ENCODE peak calls at places on chromosome 12, in six cellular contexts. H is caudate nucleus; N is endothelial cell of umbilical vein; S is CD8-positive, alpha-beta memory T cell; K is lower lobe of right lung; J is fibroblast of lung. B is an unnamed sample.

GRCh38 chr12:118119449-118119879 is 15.7 kb upstream of the VSIG10 start:
- DNase-seq in H (no peak), N (no peak), S (no peak), K (no peak), J (no peak), B (no peak)

GRCh38 chr12:52119398-52120254 is 40.1 kb downstream of the SMIM41 start:
- DNase-seq in H (no peak), N (peak), S (no peak), K (no peak), J (no peak), B (no peak)

GRCh38 chr12:16669756-16670155 is 63.8 kb upstream of the LMO3 start:
- DNase-seq in H (no peak), N (no peak), S (no peak), K (no peak), J (no peak), B (no peak)

GRCh38 chr12:54968181-54968730 is 16.3 kb downstream of the TESPA1 start:
- DNase-seq in H (no peak), N (no peak), S (no peak), K (no peak), J (no peak), B (no peak)

GRCh38 chr12:76778358-76778757 is 14.4 kb downstream of the ZDHHC17 start:
- DNase-seq in H (no peak), N (no peak), S (no peak), K (no peak), J (no peak), B (no peak)

GRCh38 chr12:95202691-95203476 is 14.4 kb downstream of the FGD6 start:
- DNase-seq in H (no peak), N (peak), S (no peak), K (no peak), J (no peak), B (no peak)

GRCh38 chr12:77163068-77163810 is 97.9 kb upstream of the E2F7 start:
- DNase-seq in H (no peak), N (no peak), S (no peak), K (no peak), J (no peak), B (no peak)

GRCh38 chr12:2963154-2963759 is 4.1 kb downstream of the TEAD4 start:
- DNase-seq in H (no peak), N (peak), S (no peak), K (no peak), J (no peak), B (no peak)

GRCh38 chr12:117069926-117070900 is 29.0 kb downstream of the TESC start:
- DNase-seq in H (no peak), N (no peak), S (no peak), K (peak), J (no peak), B (no peak)

GRCh38 chr12:105257321-105257728 is 21.4 kb upstream of the APPL2 start:
- DNase-seq in H (no peak), N (peak), S (no peak), K (no peak), J (peak), B (no peak)

GRCh38 chr12:132211326-132211725 is 67.1 kb downstream of the NOC4L start:
- DNase-seq in H (no peak), N (no peak), S (no peak), K (no peak), J (no peak), B (no peak)

GRCh38 chr12:105846331-105846730 is 292.4 kb downstream of the NUAK1 start:
- DNase-seq in H (no peak), N (no peak), S (no peak), K (no peak), J (no peak), B (no peak)

GRCh38 chr12:75444444-75445136 is 36.0 kb upstream of the GLIPR1 start:
- DNase-seq in H (no peak), N (no peak), S (no peak), K (no peak), J (peak), B (no peak)

GRCh38 chr12:6336079-6336858 is 5.6 kb downstream of the TNFRSF1A start:
- DNase-seq in H (peak), N (peak), S (peak), K (peak), J (peak), B (peak)

DNA sequence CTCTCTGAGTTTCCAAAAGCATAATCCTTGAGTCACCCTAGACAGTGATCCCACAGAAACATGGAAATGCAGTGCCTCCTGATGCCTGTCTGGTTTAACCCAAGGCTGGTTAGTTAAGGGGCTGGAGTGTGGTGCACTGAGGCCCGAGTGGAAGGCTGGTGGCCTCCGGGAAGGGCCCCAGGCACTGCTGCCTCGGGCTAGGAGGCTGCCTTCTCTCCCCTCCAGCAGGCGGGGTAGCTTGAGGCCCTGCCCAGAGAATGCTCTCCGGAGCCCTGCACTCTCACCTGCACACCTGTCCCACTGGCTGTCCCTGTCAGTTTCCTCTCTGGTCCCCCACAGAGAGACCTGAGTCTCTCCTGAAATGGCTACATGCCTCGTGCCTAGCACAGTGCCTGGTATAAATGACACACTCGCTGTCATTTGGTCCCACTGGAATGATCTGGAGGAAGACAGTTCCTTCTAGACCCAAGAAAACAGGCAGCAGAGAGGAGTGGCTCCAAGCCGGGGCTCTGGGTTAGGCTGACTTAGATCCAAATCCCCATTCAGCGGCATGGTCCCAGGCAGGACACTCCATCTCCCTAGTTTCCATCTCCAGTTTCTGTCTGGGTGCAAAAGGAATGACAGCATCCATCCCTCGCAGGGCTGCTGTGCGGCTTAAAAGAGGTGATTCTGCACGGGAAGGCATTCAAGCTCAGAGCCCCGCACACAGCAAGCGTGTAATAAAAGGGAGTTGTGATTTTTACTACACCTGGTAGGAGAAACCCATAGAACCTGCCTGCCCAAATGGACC is 54.0 kb downstream of the RBM19 start:
- DNase-seq in H (no peak), N (no peak), S (no peak), K (no peak), J (no peak), B (peak)
- H3K27ac ChIP-seq in H (no peak), N (no peak), S (no peak), K (no peak), J (no peak), B (no peak)

GRCh38 chr12:25994252-25994651 is 35.8 kb downstream of the RASSF8 start:
- DNase-seq in H (no peak), N (no peak), S (no peak), K (no peak), J (peak), B (no peak)

GRCh38 chr12:25996677-25997076 is 38.2 kb downstream of the RASSF8 start:
- DNase-seq in H (no peak), N (no peak), S (no peak), K (no peak), J (no peak), B (no peak)

GRCh38 chr12:25994901-25995625 is 36.6 kb downstream of the RASSF8 start:
- DNase-seq in H (no peak), N (no peak), S (no peak), K (no peak), J (no peak), B (no peak)

GRCh38 chr12:25997401-25997973 is 39.0 kb downstream of the RASSF8 start:
- DNase-seq in H (no peak), N (peak), S (no peak), K (no peak), J (peak), B (no peak)

GRCh38 chr12:25995906-25996305 is 37.4 kb downstream of the RASSF8 start:
- DNase-seq in H (no peak), N (no peak), S (no peak), K (no peak), J (peak), B (no peak)
- H3K27ac ChIP-seq in H (no peak), N (peak), S (no peak), K (no peak), J (no peak), B (no peak)

DNA sequence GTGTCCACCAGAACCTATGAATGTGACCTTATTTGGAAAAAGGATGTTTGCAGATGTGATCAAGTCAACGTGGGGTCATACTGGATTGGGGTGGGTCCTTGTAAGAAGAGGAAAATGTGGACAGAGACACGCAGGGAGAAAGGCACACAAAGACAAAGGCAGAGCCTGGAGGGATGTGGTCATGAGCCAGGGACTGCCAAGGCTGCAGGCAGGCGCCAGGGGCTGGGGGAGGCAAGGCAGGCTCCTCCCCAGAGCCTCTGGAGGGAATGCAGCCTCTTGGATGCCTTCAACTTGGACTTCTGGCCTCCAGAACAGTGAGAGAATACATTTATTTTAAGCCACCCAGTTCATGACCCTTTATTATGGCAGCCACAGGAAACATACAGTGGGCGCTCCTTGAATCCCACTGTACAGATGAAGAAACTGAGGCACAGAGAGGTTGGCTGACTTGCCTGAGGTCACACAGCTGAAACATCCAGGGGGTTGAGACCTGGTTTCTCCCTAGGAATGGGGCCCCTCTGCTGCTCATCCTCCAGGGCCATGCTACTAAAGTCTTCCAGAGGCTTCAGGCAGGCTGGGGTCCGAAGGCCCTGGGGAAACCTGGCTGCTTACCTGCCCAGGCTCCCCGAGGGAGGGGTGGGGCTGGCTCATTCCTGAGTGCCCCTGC is 99.7 kb downstream of the RFLNA start:
- DNase-seq in H (no peak), N (no peak), S (no peak), K (no peak), J (no peak), B (no peak)
- H3K27ac ChIP-seq in H (no peak), N (no peak), S (no peak), K (peak), J (no peak), B (no peak)

DNA sequence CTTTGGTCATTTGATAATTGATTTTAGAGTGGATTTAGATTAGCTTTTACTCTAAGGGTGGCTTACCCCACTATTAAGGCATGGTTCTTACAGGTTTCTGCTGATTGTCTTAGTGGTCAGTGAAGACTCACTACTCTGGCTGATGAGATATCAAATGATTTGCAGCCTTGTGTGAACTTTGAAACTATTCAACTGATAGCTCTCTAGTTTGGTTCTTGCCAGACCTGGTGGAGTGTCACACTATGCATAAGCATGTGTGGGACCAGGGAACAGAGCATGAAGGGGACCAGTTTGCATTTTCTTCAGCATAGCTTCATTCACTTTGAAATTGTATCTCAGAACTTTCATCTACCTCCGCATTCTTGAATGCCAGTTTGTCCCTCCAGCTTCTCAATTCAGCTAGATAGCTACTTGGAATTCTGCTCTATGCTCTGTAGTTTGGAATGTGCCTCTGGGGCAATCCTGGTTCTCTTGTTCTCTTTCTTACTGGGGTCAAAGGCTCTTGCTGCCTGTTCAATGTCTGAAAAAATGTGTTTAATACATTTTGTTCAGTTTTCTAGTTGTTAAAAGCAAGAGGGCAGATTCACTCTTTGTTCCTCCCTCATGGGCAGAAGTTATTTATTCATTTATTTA is 12.8 kb downstream of the SCYL2 start:
- DNase-seq in H (no peak), N (no peak), S (no peak), K (no peak), J (no peak), B (no peak)
- H3K27ac ChIP-seq in H (no peak), N (no peak), S (no peak), K (no peak), J (no peak), B (no peak)

GRCh38 chr12:65946821-65947220 is 122.5 kb downstream of the HMGA2 start:
- DNase-seq in H (no peak), N (no peak), S (no peak), K (no peak), J (peak), B (no peak)

GRCh38 chr12:65948320-65949008 is 124.2 kb downstream of the HMGA2 start:
- DNase-seq in H (peak), N (peak), S (no peak), K (peak), J (peak), B (peak)

GRCh38 chr12:65944637-65945036 is 120.4 kb downstream of the HMGA2 start:
- DNase-seq in H (no peak), N (no peak), S (no peak), K (no peak), J (no peak), B (no peak)

GRCh38 chr12:65945457-65945856 is 121.2 kb downstream of the HMGA2 start:
- DNase-seq in H (no peak), N (no peak), S (no peak), K (no peak), J (no peak), B (no peak)

DNA sequence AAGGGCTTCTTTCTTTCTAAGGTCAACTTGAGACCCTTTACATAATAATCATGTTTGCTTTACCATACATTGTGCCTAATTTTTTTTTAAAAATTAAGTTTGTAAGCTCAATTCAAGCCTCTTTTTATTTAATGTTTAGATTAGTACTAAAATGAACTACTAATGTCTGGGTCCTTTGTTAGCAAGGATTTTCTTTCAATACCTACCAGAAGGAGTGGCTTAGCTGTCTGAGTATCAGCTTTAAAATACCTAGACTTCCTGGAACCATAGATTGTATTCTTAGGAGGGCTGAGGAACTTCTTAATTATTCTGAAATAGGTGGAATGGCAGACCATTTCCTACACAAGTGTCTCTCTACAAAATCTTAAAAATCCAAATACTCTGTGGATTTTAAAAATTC is 122.1 kb downstream of the HMGA2 start:
- DNase-seq in H (no peak), N (no peak), S (no peak), K (no peak), J (no peak), B (no peak)
- H3K27ac ChIP-seq in H (no peak), N (peak), S (no peak), K (no peak), J (no peak), B (no peak)

DNA sequence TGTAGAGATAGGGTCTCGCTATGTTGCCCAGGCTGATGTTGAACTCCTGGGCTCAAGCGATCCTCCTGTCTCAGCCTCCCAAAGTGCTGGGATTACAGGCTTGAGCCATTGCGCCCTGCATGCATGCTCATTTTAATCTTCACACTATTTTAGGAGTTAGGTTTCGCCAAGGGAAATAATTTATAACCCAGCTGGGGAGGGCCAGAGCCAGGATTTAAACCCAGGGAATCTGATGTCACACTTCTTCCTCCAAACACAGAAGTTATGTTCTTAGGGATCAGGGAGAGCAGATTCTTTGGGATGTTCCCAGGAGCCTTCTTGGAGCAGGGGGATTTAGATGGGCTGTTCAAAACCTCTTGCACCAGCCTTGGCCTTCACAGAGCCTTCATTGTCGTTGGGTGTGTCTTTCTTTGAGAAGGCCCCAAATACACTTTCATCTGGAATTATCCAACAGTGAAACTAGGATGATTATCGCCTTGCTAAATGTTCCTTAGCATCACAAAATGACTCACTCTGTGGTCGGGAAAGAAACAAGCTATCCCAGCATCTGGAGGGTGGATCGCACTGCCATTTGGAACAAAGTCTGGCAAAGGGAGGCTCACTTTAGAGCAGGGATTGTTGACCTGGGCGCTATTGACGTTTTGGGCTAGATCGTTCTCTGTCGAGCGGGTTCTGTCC is 8.2 kb upstream of the PPP1CC start:
- DNase-seq in H (no peak), N (no peak), S (no peak), K (no peak), J (peak), B (no peak)
- H3K27ac ChIP-seq in H (no peak), N (no peak), S (no peak), K (no peak), J (no peak), B (no peak)

DNA sequence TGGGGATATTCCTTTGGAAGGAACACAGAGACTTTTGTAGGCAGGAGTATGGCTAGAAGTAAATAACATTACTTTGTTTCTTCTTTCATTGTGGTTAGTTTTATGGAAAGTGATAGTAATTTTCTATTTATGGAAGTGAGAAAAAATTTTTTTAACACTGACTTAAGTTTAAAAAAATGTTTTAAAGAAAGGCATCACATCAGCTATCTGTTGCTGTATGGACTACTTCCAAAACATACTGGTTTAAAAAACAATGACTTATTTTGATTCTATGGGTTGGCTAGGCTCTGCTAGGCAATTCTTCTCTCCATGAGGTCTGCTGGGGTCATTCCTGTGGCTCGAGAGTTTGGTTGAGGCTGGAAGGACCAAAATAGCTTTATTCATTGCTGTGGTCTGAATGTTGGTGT is 31.7 kb upstream of the SLC38A2 start:
- DNase-seq in H (no peak), N (peak), S (no peak), K (no peak), J (peak), B (no peak)
- H3K27ac ChIP-seq in H (no peak), N (no peak), S (no peak), K (no peak), J (peak), B (no peak)

GRCh38 chr12:43284441-43284840 is 267.6 kb downstream of the ADAMTS20 start:
- DNase-seq in H (no peak), N (no peak), S (no peak), K (no peak), J (peak), B (no peak)
- H3K27ac ChIP-seq in H (no peak), N (peak), S (no peak), K (no peak), J (no peak), B (no peak)

GRCh38 chr12:47903151-47903611 is 1.6 kb downstream of the VDR start:
- DNase-seq in H (no peak), N (no peak), S (no peak), K (peak), J (peak), B (no peak)
- H3K27ac ChIP-seq in H (no peak), N (no peak), S (no peak), K (peak), J (peak), B (peak)

GRCh38 chr12:110253176-110253575 is 27.9 kb upstream of the ATP2A2 start:
- DNase-seq in H (no peak), N (no peak), S (no peak), K (peak), J (peak), B (peak)
- H3K27ac ChIP-seq in H (no peak), N (no peak), S (no peak), K (no peak), J (no peak), B (no peak)